ENCODE peak calls at places on chromosomes 12 and 14, in ten cellular contexts. One of them, this sample, is unnamed. For H3K9me3, the result is how much of the 10 kb centered on the place peaks cover.

GRCh38 chr14:60485057-60485599 is 735 bp downstream of the C14orf39 start:
- DNase-seq in GM23248: no peak
- DNase-seq in CD4-positive, alpha-beta T cell: no peak
- DNase-seq in ovary: no peak
- DNase-seq in right lobe of liver: no peak
- DNase-seq in esophagus squamous epithelium: no peak
- DNase-seq in astrocyte: no peak
- DNase-seq in effector memory CD4-positive, alpha-beta T cell: no peak
- DNase-seq in upper lobe of left lung: no peak
- DNase-seq in lower lobe of right lung: no peak
- DNase-seq in this sample: no peak

GRCh38 chr12:68733661-68734071 is 12.3 kb upstream of the SLC35E3 start:
- DNase-seq in right lobe of liver: no peak
- DNase-seq in astrocyte: peak
- DNase-seq in effector memory CD4-positive, alpha-beta T cell: no peak
- DNase-seq in lower lobe of right lung: no peak
- DNase-seq in GM23248: peak
- DNase-seq in upper lobe of left lung: no peak
- DNase-seq in esophagus squamous epithelium: no peak
- DNase-seq in CD4-positive, alpha-beta T cell: no peak
- DNase-seq in ovary: no peak
- DNase-seq in this sample: no peak

GRCh38 chr12:53195516-53196420 is 11.3 kb downstream of the ITGB7 start:
- DNase-seq in astrocyte: no peak
- DNase-seq in lower lobe of right lung: no peak
- DNase-seq in upper lobe of left lung: no peak
- DNase-seq in GM23248: peak
- DNase-seq in esophagus squamous epithelium: no peak
- DNase-seq in right lobe of liver: no peak
- DNase-seq in ovary: no peak
- DNase-seq in effector memory CD4-positive, alpha-beta T cell: no peak
- DNase-seq in CD4-positive, alpha-beta T cell: no peak
- DNase-seq in this sample: no peak

GRCh38 chr12:111034148-111034910 is 114.0 kb upstream of the MYL2 start:
- DNase-seq in upper lobe of left lung: no peak
- DNase-seq in astrocyte: no peak
- DNase-seq in esophagus squamous epithelium: no peak
- DNase-seq in ovary: no peak
- DNase-seq in lower lobe of right lung: no peak
- DNase-seq in effector memory CD4-positive, alpha-beta T cell: no peak
- DNase-seq in GM23248: peak
- DNase-seq in right lobe of liver: no peak
- DNase-seq in CD4-positive, alpha-beta T cell: no peak
- DNase-seq in this sample: no peak

GRCh38 chr12:131122631-131123030 is 168.9 kb downstream of the ADGRD1 start:
- DNase-seq in right lobe of liver: peak
- DNase-seq in effector memory CD4-positive, alpha-beta T cell: no peak
- DNase-seq in ovary: no peak
- DNase-seq in upper lobe of left lung: peak
- DNase-seq in esophagus squamous epithelium: no peak
- DNase-seq in astrocyte: no peak
- DNase-seq in CD4-positive, alpha-beta T cell: no peak
- DNase-seq in lower lobe of right lung: no peak
- DNase-seq in GM23248: no peak
- DNase-seq in this sample: no peak

GRCh38 chr12:530308-530707 is 70.6 kb downstream of the B4GALNT3 start:
- DNase-seq in astrocyte: peak
- DNase-seq in GM23248: peak
- DNase-seq in ovary: no peak
- DNase-seq in upper lobe of left lung: no peak
- DNase-seq in effector memory CD4-positive, alpha-beta T cell: no peak
- DNase-seq in lower lobe of right lung: no peak
- DNase-seq in right lobe of liver: no peak
- DNase-seq in CD4-positive, alpha-beta T cell: no peak
- DNase-seq in esophagus squamous epithelium: no peak
- DNase-seq in this sample: no peak

GRCh38 chr14:104851896-104852663 is 13.0 kb upstream of the CEP170B start:
- DNase-seq in effector memory CD4-positive, alpha-beta T cell: no peak
- DNase-seq in upper lobe of left lung: no peak
- DNase-seq in CD4-positive, alpha-beta T cell: no peak
- DNase-seq in esophagus squamous epithelium: no peak
- DNase-seq in ovary: no peak
- DNase-seq in astrocyte: no peak
- DNase-seq in GM23248: peak
- DNase-seq in lower lobe of right lung: no peak
- DNase-seq in right lobe of liver: peak
- DNase-seq in this sample: no peak

GRCh38 chr14:39467889-39468524 is 35.8 kb upstream of the FBXO33 start:
- DNase-seq in upper lobe of left lung: peak
- DNase-seq in CD4-positive, alpha-beta T cell: no peak
- DNase-seq in astrocyte: peak
- DNase-seq in GM23248: peak
- DNase-seq in lower lobe of right lung: no peak
- DNase-seq in ovary: no peak
- DNase-seq in right lobe of liver: no peak
- DNase-seq in effector memory CD4-positive, alpha-beta T cell: no peak
- DNase-seq in esophagus squamous epithelium: no peak
- DNase-seq in this sample: no peak

GRCh38 chr14:105200074-105200473 is 19.0 kb upstream of the NUDT14 start:
- DNase-seq in right lobe of liver: no peak
- DNase-seq in lower lobe of right lung: no peak
- DNase-seq in astrocyte: no peak
- DNase-seq in GM23248: no peak
- DNase-seq in CD4-positive, alpha-beta T cell: no peak
- DNase-seq in effector memory CD4-positive, alpha-beta T cell: no peak
- DNase-seq in esophagus squamous epithelium: no peak
- DNase-seq in upper lobe of left lung: no peak
- DNase-seq in ovary: no peak
- DNase-seq in this sample: no peak

GRCh38 chr12:53219956-53220856 is 11.8 kb downstream of the RARG start:
- DNase-seq in upper lobe of left lung: peak
- DNase-seq in CD4-positive, alpha-beta T cell: peak
- DNase-seq in esophagus squamous epithelium: peak
- DNase-seq in effector memory CD4-positive, alpha-beta T cell: peak
- DNase-seq in astrocyte: peak
- DNase-seq in ovary: peak
- DNase-seq in right lobe of liver: no peak
- DNase-seq in lower lobe of right lung: peak
- DNase-seq in GM23248: peak
- DNase-seq in this sample: peak

GRCh38 chr12:95480230-95480629 is 6.3 kb downstream of the METAP2 start:
- DNase-seq in upper lobe of left lung: no peak
- DNase-seq in effector memory CD4-positive, alpha-beta T cell: no peak
- DNase-seq in GM23248: peak
- DNase-seq in lower lobe of right lung: no peak
- DNase-seq in ovary: no peak
- DNase-seq in esophagus squamous epithelium: no peak
- DNase-seq in astrocyte: peak
- DNase-seq in right lobe of liver: no peak
- DNase-seq in CD4-positive, alpha-beta T cell: no peak
- DNase-seq in this sample: no peak

GRCh38 chr12:41441180-41441579 is 253.1 kb downstream of the PDZRN4 start:
- DNase-seq in effector memory CD4-positive, alpha-beta T cell: no peak
- DNase-seq in upper lobe of left lung: no peak
- DNase-seq in right lobe of liver: no peak
- DNase-seq in lower lobe of right lung: no peak
- DNase-seq in esophagus squamous epithelium: no peak
- DNase-seq in CD4-positive, alpha-beta T cell: no peak
- DNase-seq in GM23248: no peak
- DNase-seq in astrocyte: no peak
- DNase-seq in ovary: no peak
- DNase-seq in this sample: no peak

DNA sequence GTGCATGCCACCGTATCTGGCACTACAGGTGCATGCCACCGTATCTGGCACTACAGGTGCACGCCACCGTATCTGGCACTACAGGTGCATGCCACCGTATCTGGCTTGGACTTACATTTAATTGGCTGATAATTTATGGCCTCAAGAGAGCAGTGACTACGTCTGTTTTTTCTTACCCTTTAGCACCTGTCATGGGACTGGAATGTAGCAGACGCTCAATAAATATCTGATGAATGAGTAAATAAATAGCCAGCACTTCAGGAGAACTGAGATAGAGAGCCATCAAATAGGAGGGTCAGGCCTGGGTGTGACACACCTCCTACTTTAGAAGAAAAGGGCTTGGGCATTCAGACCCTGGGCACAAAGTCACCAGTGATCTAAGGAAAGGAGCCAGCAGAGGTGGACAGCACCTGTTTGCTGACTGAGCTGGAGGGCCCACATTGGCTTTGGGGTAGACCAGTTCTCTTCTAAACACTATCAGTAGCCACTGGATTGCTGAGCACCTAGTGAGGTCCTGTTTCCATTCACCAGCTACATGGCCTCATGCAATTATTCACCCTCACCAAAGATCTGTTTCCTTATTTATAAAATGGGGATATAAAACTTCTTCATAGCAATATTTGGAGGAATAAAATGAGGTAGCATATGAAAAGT is 50.1 kb downstream of the RFX4 start:
- DNase-seq in astrocyte: no peak
- DNase-seq in upper lobe of left lung: no peak
- DNase-seq in CD4-positive, alpha-beta T cell: no peak
- DNase-seq in ovary: no peak
- DNase-seq in lower lobe of right lung: no peak
- DNase-seq in effector memory CD4-positive, alpha-beta T cell: no peak
- DNase-seq in right lobe of liver: no peak
- DNase-seq in GM23248: no peak
- DNase-seq in esophagus squamous epithelium: no peak
- DNase-seq in this sample: no peak
- H3K9me3 ChIP-seq in astrocyte: under half
- H3K9me3 ChIP-seq in upper lobe of left lung: under half
- H3K9me3 ChIP-seq in CD4-positive, alpha-beta T cell: under half
- H3K9me3 ChIP-seq in ovary: under half
- H3K9me3 ChIP-seq in lower lobe of right lung: under half
- H3K9me3 ChIP-seq in effector memory CD4-positive, alpha-beta T cell: under half
- H3K9me3 ChIP-seq in right lobe of liver: under half
- H3K9me3 ChIP-seq in GM23248: under half
- H3K9me3 ChIP-seq in esophagus squamous epithelium: under half
- H3K9me3 ChIP-seq in this sample: under half

DNA sequence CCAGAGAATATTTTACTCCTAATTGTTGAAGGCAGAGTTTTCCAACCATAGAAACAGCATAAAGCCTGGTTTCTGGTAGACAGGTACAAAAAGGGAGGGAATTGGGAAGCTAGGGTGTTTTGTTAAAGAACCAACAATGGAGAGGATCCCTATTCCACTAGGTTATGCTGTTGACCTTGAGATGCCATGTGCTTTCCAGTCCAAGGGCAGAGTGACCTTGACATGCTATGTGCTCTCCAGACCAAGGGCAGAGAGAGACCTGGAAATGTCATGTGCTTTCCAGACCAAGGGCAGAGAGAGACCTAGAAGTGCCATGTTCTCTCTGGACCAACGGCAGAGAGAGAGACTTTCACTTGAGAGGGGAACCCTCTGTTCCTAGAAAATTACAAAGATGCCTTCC is 1043.8 kb upstream of the FBXO33 start:
- DNase-seq in esophagus squamous epithelium: no peak
- DNase-seq in effector memory CD4-positive, alpha-beta T cell: no peak
- DNase-seq in ovary: no peak
- DNase-seq in CD4-positive, alpha-beta T cell: no peak
- DNase-seq in GM23248: no peak
- DNase-seq in right lobe of liver: no peak
- DNase-seq in upper lobe of left lung: no peak
- DNase-seq in lower lobe of right lung: no peak
- DNase-seq in astrocyte: no peak
- DNase-seq in this sample: no peak
- H3K9me3 ChIP-seq in esophagus squamous epithelium: under half
- H3K9me3 ChIP-seq in effector memory CD4-positive, alpha-beta T cell: under half
- H3K9me3 ChIP-seq in ovary: under half
- H3K9me3 ChIP-seq in CD4-positive, alpha-beta T cell: under half
- H3K9me3 ChIP-seq in GM23248: under half
- H3K9me3 ChIP-seq in right lobe of liver: under half
- H3K9me3 ChIP-seq in upper lobe of left lung: under half
- H3K9me3 ChIP-seq in lower lobe of right lung: under half
- H3K9me3 ChIP-seq in astrocyte: under half
- H3K9me3 ChIP-seq in this sample: under half

DNA sequence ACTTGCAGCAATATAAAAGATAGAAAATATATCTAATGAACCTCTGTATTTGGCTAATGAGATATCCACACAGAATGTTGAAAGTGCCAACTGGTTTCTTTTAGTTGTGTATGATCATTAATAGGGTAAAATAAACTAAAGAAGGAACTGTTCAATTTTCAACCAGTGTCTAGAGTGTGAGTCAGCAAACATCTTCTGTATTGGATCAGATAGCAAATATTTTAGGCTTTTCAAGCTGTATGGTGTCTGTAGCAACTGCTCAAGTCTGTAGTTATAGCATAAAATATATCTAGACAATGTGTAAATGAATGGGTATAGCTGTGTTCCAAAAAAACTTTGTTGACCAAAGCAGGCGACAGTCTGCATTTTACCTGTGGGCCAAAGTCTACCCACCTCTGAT is 23.5 kb upstream of the NOVA1 start:
- DNase-seq in effector memory CD4-positive, alpha-beta T cell: no peak
- DNase-seq in GM23248: peak
- DNase-seq in ovary: no peak
- DNase-seq in lower lobe of right lung: no peak
- DNase-seq in esophagus squamous epithelium: no peak
- DNase-seq in astrocyte: peak
- DNase-seq in CD4-positive, alpha-beta T cell: no peak
- DNase-seq in upper lobe of left lung: no peak
- DNase-seq in right lobe of liver: no peak
- DNase-seq in this sample: no peak
- H3K9me3 ChIP-seq in effector memory CD4-positive, alpha-beta T cell: under half
- H3K9me3 ChIP-seq in GM23248: under half
- H3K9me3 ChIP-seq in ovary: under half
- H3K9me3 ChIP-seq in lower lobe of right lung: under half
- H3K9me3 ChIP-seq in esophagus squamous epithelium: under half
- H3K9me3 ChIP-seq in astrocyte: under half
- H3K9me3 ChIP-seq in CD4-positive, alpha-beta T cell: under half
- H3K9me3 ChIP-seq in upper lobe of left lung: under half
- H3K9me3 ChIP-seq in right lobe of liver: under half
- H3K9me3 ChIP-seq in this sample: under half

GRCh38 chr14:106347291-106347778 is 821.0 kb downstream of the TMEM121 start:
- DNase-seq in astrocyte: no peak
- DNase-seq in lower lobe of right lung: no peak
- DNase-seq in effector memory CD4-positive, alpha-beta T cell: no peak
- DNase-seq in right lobe of liver: no peak
- DNase-seq in GM23248: no peak
- DNase-seq in ovary: no peak
- DNase-seq in CD4-positive, alpha-beta T cell: no peak
- DNase-seq in upper lobe of left lung: no peak
- DNase-seq in esophagus squamous epithelium: no peak
- DNase-seq in this sample: no peak
- H3K9me3 ChIP-seq in astrocyte: under half
- H3K9me3 ChIP-seq in lower lobe of right lung: under half
- H3K9me3 ChIP-seq in effector memory CD4-positive, alpha-beta T cell: under half
- H3K9me3 ChIP-seq in right lobe of liver: under half
- H3K9me3 ChIP-seq in GM23248: under half
- H3K9me3 ChIP-seq in ovary: under half
- H3K9me3 ChIP-seq in CD4-positive, alpha-beta T cell: under half
- H3K9me3 ChIP-seq in upper lobe of left lung: under half
- H3K9me3 ChIP-seq in esophagus squamous epithelium: under half
- H3K9me3 ChIP-seq in this sample: under half

This sample was measured in T-helper 17 cell.